ENCODE peak calls at places on chromosome 22, in four cellular contexts. M is HepG2, U is K562, Z is HCT116. I is an unnamed sample.

GRCh38 chr22:17606472-17606871 is 22.1 kb downstream of the ATP6V1E1 start:
- DNase-seq in M (no peak), U (no peak), Z (no peak), I (no peak)

GRCh38 chr22:35480627-35481565 is 59.7 kb upstream of the RASD2 start:
- DNase-seq in M (no peak), U (no peak), Z (no peak), I (peak; percentile 50)

GRCh38 chr22:29629382-29630179 is 26.1 kb downstream of the NF2 start:
- DNase-seq in M (no peak), U (no peak), Z (no peak), I (no peak)

GRCh38 chr22:24996420-24996952 is 44.0 kb downstream of the KIAA1671 start:
- DNase-seq in M (no peak), U (no peak), Z (peak; percentile 49), I (no peak)

GRCh38 chr22:30890689-30891442 is 77.7 kb downstream of the MORC2 start:
- DNase-seq in M (no peak), U (peak; percentile 47), Z (peak; percentile 10), I (peak; percentile 41)

GRCh38 chr22:32509045-32509444 is 34.4 kb downstream of the FBXO7 start:
- DNase-seq in M (no peak), U (no peak), Z (no peak), I (no peak)

GRCh38 chr22:17436981-17437410 is 67.7 kb downstream of the CECR2 start:
- DNase-seq in M (no peak), U (no peak), Z (no peak), I (no peak)

GRCh38 chr22:32652609-32653008 is 148.9 kb upstream of the TIMP3 start:
- DNase-seq in M (no peak), U (no peak), Z (no peak), I (no peak)

GRCh38 chr22:30864441-30865420 is 103.8 kb downstream of the MORC2 start:
- DNase-seq in M (no peak), U (peak; percentile 2), Z (no peak), I (no peak)

GRCh38 chr22:30556388-30556787 is 9.8 kb upstream of the SEC14L6 start:
- DNase-seq in M (no peak), U (no peak), Z (no peak), I (peak; percentile 59)

GRCh38 chr22:36910461-36910860 is 3.0 kb upstream of the CSF2RB start:
- DNase-seq in M (no peak), U (no peak), Z (no peak), I (no peak)

GRCh38 chr22:37077802-37078448 is 26.4 kb downstream of the KCTD17 start:
- DNase-seq in M (peak; percentile 29), U (peak; percentile 82), Z (peak; percentile 26), I (peak; percentile 41)

GRCh38 chr22:36587289-36588154 is 58.6 kb upstream of the EIF3D start:
- DNase-seq in M (no peak), U (no peak), Z (no peak), I (no peak)

GRCh38 chr22:17964153-17964552 is 60.2 kb downstream of the MICAL3 start:
- DNase-seq in M (no peak), U (no peak), Z (no peak), I (no peak)

GRCh38 chr22:31229402-31230140 is 17.5 kb downstream of the LIMK2 start:
- DNase-seq in M (no peak), U (peak; percentile 15), Z (no peak), I (no peak)

GRCh38 chr22:18974477-18975180 is 38.5 kb upstream of the PRODH start:
- DNase-seq in M (no peak), U (no peak), Z (no peak), I (no peak)

GRCh38 chr22:26604368-26604767 is 13.5 kb downstream of the CRYBB1 start:
- DNase-seq in M (no peak), U (no peak), Z (no peak), I (no peak)

GRCh38 chr22:44392446-44392921 is 79.7 kb upstream of the SHISAL1 start:
- DNase-seq in M (no peak), U (no peak), Z (no peak), I (no peak)

GRCh38 chr22:44917372-44918165 is 92.2 kb downstream of the PHF21B start:
- DNase-seq in M (no peak), U (no peak), Z (no peak), I (no peak)

GRCh38 chr22:29044657-29045176 is 16.9 kb downstream of the C22orf31 start:
- DNase-seq in M (peak; percentile 51), U (no peak), Z (no peak), I (no peak)

GRCh38 chr22:37060801-37061610 is 9.5 kb downstream of the KCTD17 start:
- DNase-seq in M (no peak), U (no peak), Z (no peak), I (no peak)

GRCh38 chr22:38427940-38428339 is 27.1 kb downstream of the KCNJ4 start:
- DNase-seq in M (no peak), U (no peak), Z (no peak), I (no peak)

GRCh38 chr22:38861170-38861874 is 10.7 kb downstream of the CBX6 start:
- DNase-seq in M (no peak), U (no peak), Z (no peak), I (no peak)

GRCh38 chr22:44555597-44555996 is 57.6 kb upstream of the RTL6 start:
- DNase-seq in M (no peak), U (no peak), Z (no peak), I (no peak)

GRCh38 chr22:45533731-45534130 is 31.0 kb downstream of the FBLN1 start:
- DNase-seq in M (no peak), U (no peak), Z (no peak), I (no peak)

GRCh38 chr22:37525073-37525745 is 6.0 kb upstream of the CARD10 start:
- DNase-seq in M (no peak), U (no peak), Z (peak; percentile 60), I (no peak)

GRCh38 chr22:36457688-36458450 is 23.6 kb downstream of the TXN2 start:
- DNase-seq in M (no peak), U (no peak), Z (no peak), I (no peak)

GRCh38 chr22:38062782-38063181 is 5.6 kb downstream of the PICK1 start:
- DNase-seq in M (no peak), U (no peak), Z (no peak), I (no peak)

GRCh38 chr22:50482107-50483074 is 1.0 kb downstream of the ADM2 start:
- DNase-seq in M (no peak), U (no peak), Z (no peak), I (no peak)

GRCh38 chr22:20552450-20552894 is 45.1 kb downstream of the MED15 start:
- DNase-seq in M (peak; percentile 67), U (no peak), Z (no peak), I (no peak)
- TF ChIP-seq JUND in M (peak; percentile 42), U (no peak), Z (no peak), I (no peak)

GRCh38 chr22:47163481-47163875 is 401.0 kb downstream of the TBC1D22A start:
- DNase-seq in M (no peak), U (no peak), Z (no peak), I (no peak)

GRCh38 chr22:47162865-47163264 is 400.4 kb downstream of the TBC1D22A start:
- DNase-seq in M (no peak), U (no peak), Z (no peak), I (no peak)

GRCh38 chr22:47160141-47160541 is 397.7 kb downstream of the TBC1D22A start:
- DNase-seq in M (no peak), U (no peak), Z (no peak), I (no peak)

GRCh38 chr22:47160781-47161520 is 398.5 kb downstream of the TBC1D22A start:
- DNase-seq in M (no peak), U (no peak), Z (no peak), I (no peak)

DNA sequence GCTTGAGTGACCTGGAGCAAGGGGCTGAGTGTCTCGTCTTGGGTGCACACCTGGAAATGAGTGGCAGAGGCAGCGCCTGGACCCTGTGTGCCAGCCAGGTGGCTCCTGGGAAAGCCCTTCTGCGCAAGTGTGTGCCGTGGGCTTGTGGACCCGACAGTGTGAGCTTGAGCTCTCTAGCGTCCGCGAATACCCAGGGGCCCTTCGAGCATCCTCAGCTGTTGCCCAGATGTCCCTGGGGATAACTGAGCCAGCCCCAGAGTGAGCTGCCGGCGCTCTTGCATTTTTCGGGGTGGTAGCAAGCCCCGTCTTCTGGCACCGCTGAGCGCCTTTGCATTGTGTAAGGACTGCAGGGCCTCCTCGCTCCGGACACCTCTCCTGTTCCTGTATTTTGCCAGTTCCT is 399.2 kb downstream of the TBC1D22A start:
- DNase-seq in M (no peak), U (no peak), Z (no peak), I (no peak)
- TF ChIP-seq JUND in M (no peak), U (no peak), Z (no peak), I (no peak)

GRCh38 chr22:23622634-23623033 is 9.5 kb downstream of the DRICH1 start:
- DNase-seq in M (no peak), U (no peak), Z (no peak), I (no peak)
- TF ChIP-seq JUND in M (no peak), U (no peak), Z (no peak), I (no peak)

DNA sequence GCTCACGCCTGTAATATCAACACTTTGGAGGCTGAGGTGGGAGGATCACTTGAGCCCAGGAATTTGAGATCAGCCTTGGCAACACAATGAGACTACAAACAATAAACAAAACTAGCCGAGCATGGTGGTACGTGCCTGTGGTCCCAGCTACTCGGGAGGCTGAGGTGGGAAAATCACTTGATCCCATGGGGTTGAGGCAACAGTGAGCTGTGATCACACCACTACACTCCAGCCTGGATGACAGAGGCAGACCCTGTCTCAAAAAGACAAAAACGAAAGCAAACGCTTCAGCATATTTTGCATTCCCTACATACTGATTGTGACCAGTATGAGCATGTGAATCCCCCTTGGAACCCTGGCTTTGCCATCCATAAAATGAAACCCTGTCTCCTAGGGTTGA is 33.9 kb upstream of the MN1 start:
- DNase-seq in M (no peak), U (no peak), Z (no peak), I (no peak)
- TF ChIP-seq JUND in M (no peak), U (no peak), Z (no peak), I (no peak)

DNA sequence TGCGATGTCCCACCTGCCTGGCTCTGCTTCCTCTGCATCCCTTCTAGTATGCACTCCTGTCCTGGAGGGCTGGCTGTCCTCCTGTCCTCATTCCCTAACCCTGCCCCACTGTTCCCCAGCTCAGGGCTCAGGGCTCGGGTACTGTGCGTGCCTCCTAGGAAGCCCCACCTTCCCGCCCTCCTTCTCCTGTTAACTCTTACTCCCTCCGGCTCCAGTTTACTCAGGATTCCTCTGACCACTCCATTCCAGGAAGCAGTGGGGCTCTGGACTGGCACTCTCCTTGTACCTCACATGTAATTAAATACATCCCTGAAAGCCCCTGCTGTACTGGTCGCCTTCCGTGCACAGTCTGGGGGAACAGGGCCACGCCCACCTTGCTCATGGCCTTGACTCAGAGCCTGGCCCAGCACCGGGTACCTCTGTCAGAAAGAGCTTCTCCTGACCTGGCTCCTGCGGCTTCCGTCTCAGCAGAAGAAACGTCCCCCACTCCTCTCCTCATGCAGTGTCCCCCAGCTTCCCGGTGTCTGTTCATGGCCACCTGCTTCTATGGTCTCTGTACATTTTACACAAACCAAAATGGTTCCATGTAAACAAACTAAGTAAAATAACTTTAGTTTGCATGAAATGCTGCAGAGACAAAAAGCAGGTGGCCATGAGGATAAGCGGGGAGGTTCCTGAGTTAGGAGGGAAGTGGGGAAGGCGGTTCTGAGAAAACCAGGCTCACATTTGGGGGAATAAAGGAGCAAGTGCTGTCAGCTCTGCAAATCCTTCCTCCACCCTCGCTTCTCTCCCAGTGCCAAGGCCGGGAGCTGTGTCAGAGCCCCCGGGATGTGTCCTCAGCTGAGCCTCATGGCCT is 445.9 kb downstream of the BRD1 start:
- DNase-seq in M (no peak), U (no peak), Z (no peak), I (no peak)
- TF ChIP-seq JUND in M (no peak), U (no peak), Z (no peak), I (no peak)

GRCh38 chr22:39871008-39871798 is 22.4 kb downstream of the ENTHD1 start:
- DNase-seq in M (no peak), U (no peak), Z (no peak), I (no peak)
- TF ChIP-seq JUND in M (no peak), U (no peak), Z (no peak), I (no peak)

GRCh38 chr22:22111267-22111751 is 128.7 kb upstream of the TOP3B start:
- DNase-seq in M (no peak), U (peak; percentile 95), Z (no peak), I (no peak)
- TF ChIP-seq JUND in M (no peak), U (no peak), Z (no peak), I (no peak)